ENCODE peak calls at places on chromosomes 4 and X, in four cellular contexts. One of them, this sample, is unnamed.
A peak's percentile ranks its signal among the peaks of the same experiment; 100 is the strongest.

GRCh38 chr4:153731239-153731638 is 28.6 kb downstream of the RNF175 start:
- DNase-seq in K562: no peak
- DNase-seq in HepG2: no peak
- DNase-seq in H1: no peak
- DNase-seq in this sample: no peak

GRCh38 chr4:133865606-133866327 is 335.8 kb downstream of the PABPC4L start:
- DNase-seq in K562: peak; percentile 2
- DNase-seq in HepG2: peak; percentile 6
- DNase-seq in H1: no peak
- DNase-seq in this sample: no peak

GRCh38 chr4:163556650-163557391 is 62.3 kb downstream of the TMA16 start:
- DNase-seq in K562: no peak
- DNase-seq in HepG2: no peak
- DNase-seq in H1: no peak
- DNase-seq in this sample: no peak

GRCh38 chr4:145735330-145735638 is 55.3 kb downstream of the C4orf51 start:
- DNase-seq in K562: no peak
- DNase-seq in HepG2: peak; percentile 47
- DNase-seq in H1: no peak
- DNase-seq in this sample: no peak

GRCh38 chr4:25862411-25863346 is at the start of gene SEL1L3:
- DNase-seq in K562: peak; percentile 84
- DNase-seq in HepG2: no peak
- DNase-seq in H1: peak; percentile 74
- DNase-seq in this sample: no peak

GRCh38 chr4:182384496-182385155 is 141.4 kb downstream of the TENM3 start:
- DNase-seq in K562: no peak
- DNase-seq in HepG2: no peak
- DNase-seq in H1: no peak
- DNase-seq in this sample: no peak

GRCh38 chr4:1366371-1367229 is 19.6 kb downstream of the UVSSA start:
- DNase-seq in K562: no peak
- DNase-seq in HepG2: no peak
- DNase-seq in H1: no peak
- DNase-seq in this sample: no peak

GRCh38 chr4:161762796-161763195 is 401.0 kb downstream of the FSTL5 start:
- DNase-seq in K562: no peak
- DNase-seq in HepG2: no peak
- DNase-seq in H1: no peak
- DNase-seq in this sample: no peak

GRCh38 chrX:120251471-120252011 is 929 bp downstream of the ZBTB33 start:
- DNase-seq in K562: peak; percentile 61
- DNase-seq in HepG2: peak; percentile 3
- DNase-seq in H1: no peak
- DNase-seq in this sample: no peak

GRCh38 chr4:84967292-84967651 is 782 bp upstream of the WDFY3 start:
- DNase-seq in K562: no peak
- DNase-seq in HepG2: no peak
- DNase-seq in H1: no peak
- DNase-seq in this sample: no peak

GRCh38 chr4:95362906-95363578 is 185.7 kb downstream of the UNC5C start:
- DNase-seq in K562: peak; percentile 43
- DNase-seq in HepG2: peak; percentile 14
- DNase-seq in H1: peak; percentile 55
- DNase-seq in this sample: no peak

GRCh38 chrX:16882188-16882587 is 12.0 kb upstream of the RBBP7 start:
- DNase-seq in K562: peak; percentile 22
- DNase-seq in HepG2: no peak
- DNase-seq in H1: no peak
- DNase-seq in this sample: no peak

GRCh38 chr4:55321707-55322264 is 24.3 kb upstream of the SRD5A3 start:
- DNase-seq in K562: peak; percentile 64
- DNase-seq in HepG2: peak; percentile 59
- DNase-seq in H1: peak; percentile 87
- DNase-seq in this sample: peak; percentile 2

GRCh38 chr4:167903291-167903721 is 189.0 kb upstream of the ANXA10 start:
- DNase-seq in K562: no peak
- DNase-seq in HepG2: no peak
- DNase-seq in H1: no peak
- DNase-seq in this sample: no peak

GRCh38 chrX:39204945-39205344 is 403.7 kb downstream of the MID1IP1 start:
- DNase-seq in K562: no peak
- DNase-seq in HepG2: no peak
- DNase-seq in H1: no peak
- DNase-seq in this sample: no peak

GRCh38 chr4:56821394-56822263 is at the start of gene SPINK2:
- DNase-seq in K562: peak; percentile 69
- DNase-seq in HepG2: no peak
- DNase-seq in H1: peak; percentile 84
- DNase-seq in this sample: no peak

GRCh38 chr4:24775209-24775608 is 20.2 kb upstream of the SOD3 start:
- DNase-seq in K562: no peak
- DNase-seq in HepG2: no peak
- DNase-seq in H1: no peak
- DNase-seq in this sample: no peak

GRCh38 chr4:84378983-84379382 is 120.1 kb downstream of the NKX6-1 start:
- DNase-seq in K562: no peak
- DNase-seq in HepG2: no peak
- DNase-seq in H1: no peak
- DNase-seq in this sample: no peak

GRCh38 chr4:86895692-86896488 is 3.7 kb upstream of the C4orf36 start:
- DNase-seq in K562: peak; percentile 46
- DNase-seq in HepG2: peak; percentile 71
- DNase-seq in H1: no peak
- DNase-seq in this sample: no peak

GRCh38 chr4:7854211-7854610 is 85.5 kb downstream of the AFAP1 start:
- DNase-seq in K562: no peak
- DNase-seq in HepG2: no peak
- DNase-seq in H1: no peak
- DNase-seq in this sample: no peak

GRCh38 chr4:7855731-7856130 is 83.9 kb downstream of the AFAP1 start:
- DNase-seq in K562: no peak
- DNase-seq in HepG2: no peak
- DNase-seq in H1: no peak
- DNase-seq in this sample: no peak

GRCh38 chr4:7852568-7853185 is 87.0 kb downstream of the AFAP1 start:
- DNase-seq in K562: no peak
- DNase-seq in HepG2: no peak
- DNase-seq in H1: no peak
- DNase-seq in this sample: no peak

GRCh38 chr4:7853271-7853670 is 86.4 kb downstream of the AFAP1 start:
- DNase-seq in K562: no peak
- DNase-seq in HepG2: no peak
- DNase-seq in H1: no peak
- DNase-seq in this sample: no peak

GRCh38 chr4:7854697-7855370 is 84.8 kb downstream of the AFAP1 start:
- DNase-seq in K562: no peak
- DNase-seq in HepG2: no peak
- DNase-seq in H1: no peak
- DNase-seq in this sample: peak; percentile 23
- TF ChIP-seq KDM1A in K562: no peak
- TF ChIP-seq KDM1A in HepG2: no peak
- TF ChIP-seq KDM1A in H1: no peak
- TF ChIP-seq KDM1A in this sample: no peak

GRCh38 chr4:100093091-100093866 is 97.0 kb downstream of the DDIT4L start:
- DNase-seq in K562: peak; percentile 60
- DNase-seq in HepG2: peak; percentile 65
- DNase-seq in H1: peak; percentile 81
- DNase-seq in this sample: peak; percentile 43
- TF ChIP-seq SIN3A in K562: no peak
- TF ChIP-seq SIN3A in HepG2: no peak
- TF ChIP-seq SIN3A in H1: no peak
- TF ChIP-seq SIN3A in this sample: no peak

GRCh38 chrX:24167719-24168472 is 18.4 kb downstream of the ZFX start:
- DNase-seq in K562: no peak
- DNase-seq in HepG2: no peak
- DNase-seq in H1: no peak
- DNase-seq in this sample: no peak
- TF ChIP-seq KDM1A in K562: no peak
- TF ChIP-seq KDM1A in HepG2: no peak
- TF ChIP-seq KDM1A in H1: no peak
- TF ChIP-seq KDM1A in this sample: no peak

GRCh38 chr4:128589384-128589957 is 220.0 kb upstream of the JADE1 start:
- DNase-seq in K562: no peak
- DNase-seq in HepG2: peak; percentile 39
- DNase-seq in H1: peak; percentile 33
- DNase-seq in this sample: no peak

GRCh38 chr4:128590034-128590740 is 219.3 kb upstream of the JADE1 start:
- DNase-seq in K562: no peak
- DNase-seq in HepG2: peak; percentile 6
- DNase-seq in H1: no peak
- DNase-seq in this sample: no peak

GRCh38 chr4:128587382-128587781 is 222.1 kb upstream of the JADE1 start:
- DNase-seq in K562: no peak
- DNase-seq in HepG2: no peak
- DNase-seq in H1: peak; percentile 6
- DNase-seq in this sample: no peak

GRCh38 chr4:128591482-128591881 is 218.0 kb upstream of the JADE1 start:
- DNase-seq in K562: no peak
- DNase-seq in HepG2: no peak
- DNase-seq in H1: peak; percentile 30
- DNase-seq in this sample: no peak

DNA sequence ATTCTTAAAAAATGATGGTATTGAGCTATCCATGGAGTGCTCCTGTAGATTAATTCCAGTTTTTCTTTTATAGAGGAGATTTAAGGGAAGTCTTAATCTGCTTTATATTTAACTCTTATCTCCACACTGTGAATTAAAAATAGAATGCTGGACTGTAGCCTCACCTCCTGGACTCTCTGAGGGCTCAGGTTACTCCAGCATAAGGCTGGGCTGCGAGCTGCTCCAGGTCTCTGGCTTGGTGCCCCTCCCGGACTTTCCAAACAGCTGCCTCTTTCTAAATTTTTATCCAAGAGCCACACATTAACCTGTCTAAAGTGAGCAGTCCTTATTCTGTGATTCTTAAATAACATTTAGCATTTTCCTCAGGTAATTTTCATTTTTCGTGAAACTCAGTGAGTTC is 218.7 kb upstream of the JADE1 start:
- DNase-seq in K562: no peak
- DNase-seq in HepG2: no peak
- DNase-seq in H1: peak; percentile 32
- DNase-seq in this sample: no peak
- TF ChIP-seq SIN3A in K562: no peak
- TF ChIP-seq SIN3A in HepG2: no peak
- TF ChIP-seq SIN3A in H1: no peak
- TF ChIP-seq SIN3A in this sample: no peak

DNA sequence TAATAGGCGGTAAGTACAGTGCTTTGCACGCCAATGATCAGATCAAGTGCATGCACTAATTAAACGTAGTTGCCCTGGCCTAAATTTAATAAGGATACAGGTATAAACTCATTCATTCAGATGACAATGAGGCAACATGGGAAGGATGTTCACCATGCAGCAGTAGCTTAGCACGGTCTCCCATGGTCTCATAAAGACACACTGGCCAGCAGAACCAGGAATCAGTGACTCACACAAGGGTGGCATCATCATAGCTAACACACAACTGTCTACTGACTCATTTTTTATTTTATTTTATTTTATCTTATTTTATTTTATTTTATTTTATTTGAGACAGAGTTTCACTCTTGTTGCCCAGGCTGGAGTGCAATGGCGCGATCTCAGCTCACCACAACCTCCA is 42.7 kb downstream of the TMEM156 start:
- DNase-seq in K562: no peak
- DNase-seq in HepG2: no peak
- DNase-seq in H1: no peak
- DNase-seq in this sample: no peak
- TF ChIP-seq KDM1A in K562: no peak
- TF ChIP-seq KDM1A in HepG2: no peak
- TF ChIP-seq KDM1A in H1: no peak
- TF ChIP-seq KDM1A in this sample: no peak

GRCh38 chr4:113878718-113879117 is 100.7 kb downstream of the ARSJ start:
- DNase-seq in K562: no peak
- DNase-seq in HepG2: peak; percentile 18
- DNase-seq in H1: peak; percentile 59
- DNase-seq in this sample: no peak
- TF ChIP-seq SIN3A in K562: no peak
- TF ChIP-seq SIN3A in HepG2: no peak
- TF ChIP-seq SIN3A in H1: no peak
- TF ChIP-seq SIN3A in this sample: no peak

GRCh38 chrX:35291013-35291412 is 348.4 kb downstream of the FAM47B start:
- DNase-seq in K562: no peak
- DNase-seq in HepG2: no peak
- DNase-seq in H1: no peak
- DNase-seq in this sample: no peak
- TF ChIP-seq KDM1A in K562: no peak
- TF ChIP-seq KDM1A in HepG2: no peak
- TF ChIP-seq KDM1A in H1: no peak
- TF ChIP-seq KDM1A in this sample: no peak